ENCODE peak calls at places on chromosomes 6 and 20, in four cellular contexts. One of them, this sample, is unnamed.

GRCh38 chr6:16548121-16548520 is 213.1 kb downstream of the ATXN1 start:
- DNase-seq in IMR-90: peak; percentile 74
- DNase-seq in K562: no peak
- DNase-seq in GM12878: no peak
- DNase-seq in this sample: no peak

GRCh38 chr6:163489584-163489983 is 75.1 kb downstream of the QKI start:
- DNase-seq in IMR-90: peak; percentile 35
- DNase-seq in K562: no peak
- DNase-seq in GM12878: no peak
- DNase-seq in this sample: no peak

GRCh38 chr6:29678114-29678513 is 2.8 kb downstream of the ZFP57 start:
- DNase-seq in IMR-90: no peak
- DNase-seq in K562: no peak
- DNase-seq in GM12878: no peak
- DNase-seq in this sample: no peak

GRCh38 chr6:150221152-150221551 is 78.3 kb downstream of the PPP1R14C start:
- DNase-seq in IMR-90: no peak
- DNase-seq in K562: no peak
- DNase-seq in GM12878: no peak
- DNase-seq in this sample: no peak

GRCh38 chr6:158041370-158041769 is 59.7 kb downstream of the SYNJ2 start:
- DNase-seq in IMR-90: no peak
- DNase-seq in K562: no peak
- DNase-seq in GM12878: no peak
- DNase-seq in this sample: peak; percentile 53

GRCh38 chr20:44067650-44068081 is 119.3 kb downstream of the JPH2 start:
- DNase-seq in IMR-90: no peak
- DNase-seq in K562: no peak
- DNase-seq in GM12878: no peak
- DNase-seq in this sample: no peak

GRCh38 chr6:138692058-138692977 is 81.3 kb upstream of the CCDC28A start:
- DNase-seq in IMR-90: peak; percentile 50
- DNase-seq in K562: peak; percentile 92
- DNase-seq in GM12878: no peak
- DNase-seq in this sample: peak; percentile 68

GRCh38 chr6:394641-395289 is 3.2 kb downstream of the IRF4 start:
- DNase-seq in IMR-90: no peak
- DNase-seq in K562: no peak
- DNase-seq in GM12878: no peak
- DNase-seq in this sample: no peak

GRCh38 chr6:1850581-1851157 is 241.0 kb downstream of the FOXC1 start:
- DNase-seq in IMR-90: no peak
- DNase-seq in K562: no peak
- DNase-seq in GM12878: no peak
- DNase-seq in this sample: no peak

GRCh38 chr6:125953502-125953875 is 3.1 kb upstream of the HINT3 start:
- DNase-seq in IMR-90: no peak
- DNase-seq in K562: no peak
- DNase-seq in GM12878: no peak
- DNase-seq in this sample: no peak

GRCh38 chr6:20473518-20473917 is 60.7 kb upstream of the CDKAL1 start:
- DNase-seq in IMR-90: no peak
- DNase-seq in K562: no peak
- DNase-seq in GM12878: no peak
- DNase-seq in this sample: no peak

GRCh38 chr6:12751694-12752304 is 35.2 kb downstream of the PHACTR1 start:
- DNase-seq in IMR-90: peak; percentile 12
- DNase-seq in K562: peak; percentile 56
- DNase-seq in GM12878: no peak
- DNase-seq in this sample: peak; percentile 40

GRCh38 chr20:1373614-1374013 is 19.2 kb downstream of the FKBP1A start:
- DNase-seq in IMR-90: no peak
- DNase-seq in K562: no peak
- DNase-seq in GM12878: no peak
- DNase-seq in this sample: peak; percentile 79

GRCh38 chr6:15096894-15097837 is 148.7 kb upstream of the JARID2 start:
- DNase-seq in IMR-90: peak; percentile 36
- DNase-seq in K562: peak; percentile 84
- DNase-seq in GM12878: no peak
- DNase-seq in this sample: no peak

GRCh38 chr6:118333772-118334171 is 214.3 kb upstream of the PLN start:
- DNase-seq in IMR-90: no peak
- DNase-seq in K562: no peak
- DNase-seq in GM12878: no peak
- DNase-seq in this sample: no peak

GRCh38 chr20:29079769-29080690 is 2177.4 kb upstream of the DEFB115 start:
- DNase-seq in IMR-90: no peak
- DNase-seq in K562: peak; percentile 58
- DNase-seq in GM12878: no peak
- DNase-seq in this sample: no peak

GRCh38 chr6:130810307-130811030 is 16.7 kb upstream of the SMLR1 start:
- DNase-seq in IMR-90: peak; percentile 50
- DNase-seq in K562: no peak
- DNase-seq in GM12878: no peak
- DNase-seq in this sample: no peak

GRCh38 chr6:56699066-56699654 is 56.5 kb upstream of the DST start:
- DNase-seq in IMR-90: peak; percentile 53
- DNase-seq in K562: no peak
- DNase-seq in GM12878: no peak
- DNase-seq in this sample: peak; percentile 63

GRCh38 chr6:118325220-118325860 is 222.8 kb upstream of the PLN start:
- DNase-seq in IMR-90: peak; percentile 14
- DNase-seq in K562: no peak
- DNase-seq in GM12878: no peak
- DNase-seq in this sample: no peak

GRCh38 chr6:170290306-170291128 is at the start of gene DLL1:
- DNase-seq in IMR-90: peak; percentile 29
- DNase-seq in K562: no peak
- DNase-seq in GM12878: no peak
- DNase-seq in this sample: peak; percentile 52

GRCh38 chr6:46583081-46583480 is 69.5 kb downstream of the CYP39A1 start:
- DNase-seq in IMR-90: no peak
- DNase-seq in K562: no peak
- DNase-seq in GM12878: no peak
- DNase-seq in this sample: no peak
- H3K4me2 ChIP-seq in IMR-90: no peak overlapping the region
- H3K4me2 ChIP-seq in K562: no peak overlapping the region
- H3K4me2 ChIP-seq in GM12878: no peak overlapping the region
- H3K4me2 ChIP-seq in this sample: no peak overlapping the region

DNA sequence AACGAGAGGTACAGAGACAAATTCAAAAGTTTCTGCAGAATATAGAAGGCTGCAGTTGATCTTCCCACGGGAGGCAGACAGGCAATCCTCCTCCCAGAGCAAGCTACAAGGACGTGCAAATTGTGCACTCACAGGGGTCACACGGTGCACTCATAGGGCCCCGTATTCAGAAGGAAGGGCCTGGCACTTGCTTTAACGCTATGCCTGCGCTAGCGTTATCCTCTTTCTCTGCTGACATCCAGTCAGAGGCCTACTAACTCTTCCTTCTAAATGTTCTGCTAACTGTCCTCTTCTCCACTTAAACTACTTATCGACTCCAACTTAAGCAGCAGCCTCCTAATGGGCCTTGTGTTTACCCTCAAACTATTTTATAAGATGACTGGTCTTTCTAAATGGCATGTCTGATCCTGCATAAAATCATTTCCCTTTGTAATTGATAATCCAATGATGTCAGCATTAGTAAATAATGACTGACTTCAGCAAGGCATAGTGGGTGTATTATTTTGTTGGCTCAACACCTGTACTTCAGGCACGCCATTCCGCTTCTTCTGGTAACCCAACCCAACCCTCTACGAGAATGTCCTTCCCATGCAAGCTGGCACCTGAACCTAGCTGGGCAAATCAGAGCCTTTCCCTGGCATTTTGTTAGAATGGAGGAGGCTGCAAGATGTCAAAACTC is 2.2 kb downstream of the IFNGR1 start:
- DNase-seq in IMR-90: no peak
- DNase-seq in K562: no peak
- DNase-seq in GM12878: no peak
- DNase-seq in this sample: no peak
- TF ChIP-seq FOS in IMR-90: no peak
- TF ChIP-seq FOS in K562: no peak
- TF ChIP-seq FOS in GM12878: no peak
- TF ChIP-seq FOS in this sample: no peak

GRCh38 chr6:3032986-3033385 is 33.3 kb downstream of the NQO2 start:
- DNase-seq in IMR-90: peak; percentile 61
- DNase-seq in K562: no peak
- DNase-seq in GM12878: no peak
- DNase-seq in this sample: no peak

GRCh38 chr6:3026811-3027626 is 27.3 kb downstream of the NQO2 start:
- DNase-seq in IMR-90: peak; percentile 72
- DNase-seq in K562: peak; percentile 59
- DNase-seq in GM12878: peak; percentile 63
- DNase-seq in this sample: no peak

GRCh38 chr6:3033652-3034051 is 34.0 kb downstream of the NQO2 start:
- DNase-seq in IMR-90: no peak
- DNase-seq in K562: no peak
- DNase-seq in GM12878: no peak
- DNase-seq in this sample: no peak

GRCh38 chr6:3035397-3035796 is 32.9 kb upstream of the RIPK1 start:
- DNase-seq in IMR-90: no peak
- DNase-seq in K562: no peak
- DNase-seq in GM12878: no peak
- DNase-seq in this sample: no peak

DNA sequence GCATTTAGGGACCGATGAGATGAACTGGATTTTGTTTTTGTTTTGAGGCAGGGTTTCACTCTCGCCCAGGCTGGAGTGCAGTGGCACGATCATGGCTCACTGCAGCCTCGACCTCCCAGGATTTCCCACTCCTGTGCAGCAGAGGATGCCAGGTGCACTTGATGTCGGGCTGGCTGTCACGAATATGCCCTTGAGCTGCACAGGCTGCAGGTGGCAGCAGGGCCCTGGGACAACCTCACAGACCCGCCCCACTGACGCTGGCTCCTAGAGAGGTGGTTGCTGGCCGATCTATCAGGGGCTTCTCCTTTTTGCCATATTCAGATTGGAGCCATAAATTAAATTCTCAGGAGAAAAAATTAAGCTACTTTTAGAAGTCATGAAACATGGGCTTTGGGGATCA is 32.2 kb downstream of the NQO2 start:
- DNase-seq in IMR-90: no peak
- DNase-seq in K562: no peak
- DNase-seq in GM12878: no peak
- DNase-seq in this sample: no peak
- H3K4me2 ChIP-seq in IMR-90: no peak overlapping the region
- H3K4me2 ChIP-seq in K562: no peak overlapping the region
- H3K4me2 ChIP-seq in GM12878: no peak overlapping the region
- H3K4me2 ChIP-seq in this sample: no peak overlapping the region

GRCh38 chr20:48651271-48651670 is 176.5 kb downstream of the PREX1 start:
- DNase-seq in IMR-90: no peak
- DNase-seq in K562: no peak
- DNase-seq in GM12878: no peak
- DNase-seq in this sample: no peak
- TF ChIP-seq FOS in IMR-90: no peak
- TF ChIP-seq FOS in K562: no peak
- TF ChIP-seq FOS in GM12878: no peak
- TF ChIP-seq FOS in this sample: no peak

This sample was measured in endothelial cell of umbilical vein.